ENCODE peak calls at places on chromosomes 7 and 10, in six cellular contexts. E, K, T, B, Z and I are unnamed samples. For H3K27me3 and H3K4me1, the result is how much of the 10 kb centered on the place peaks cover.

GRCh38 chr7:833601-834258 is 1.5 kb downstream of the SUN1 start:
- DNase-seq in B (no peak), Z (peak), K (no peak), E (no peak), T (no peak), I (no peak)

GRCh38 chr7:24715661-24716479 is 41.4 kb downstream of the GSDME start:
- DNase-seq in T (no peak), Z (peak), E (no peak), B (no peak), K (no peak), I (no peak)

GRCh38 chr10:2680802-2681201 is 386.5 kb upstream of the PFKP start:
- DNase-seq in E (no peak), T (no peak), B (no peak), K (no peak), Z (no peak), I (no peak)

GRCh38 chr7:74042746-74043522 is 15.0 kb downstream of the ELN start:
- DNase-seq in E (no peak), T (no peak), Z (no peak), K (no peak), B (no peak), I (peak)

GRCh38 chr7:15729746-15730145 is 43.3 kb upstream of the MEOX2 start:
- DNase-seq in E (no peak), K (no peak), T (no peak), Z (no peak), B (no peak), I (no peak)

GRCh38 chr7:47772492-47772891 is 175.8 kb downstream of the PKD1L1 start:
- DNase-seq in E (no peak), T (no peak), Z (no peak), K (no peak), B (no peak), I (no peak)

GRCh38 chr10:12777840-12778585 is 223.5 kb downstream of the CCDC3 start:
- DNase-seq in T (no peak), B (no peak), K (no peak), Z (no peak), E (no peak), I (no peak)

GRCh38 chr10:115844592-115844991 is 428.4 kb downstream of the GFRA1 start:
- DNase-seq in B (no peak), T (no peak), Z (peak), E (no peak), K (no peak), I (no peak)

GRCh38 chr10:50648935-50649227 is 25.1 kb upstream of the SGMS1 start:
- DNase-seq in T (no peak), B (no peak), K (no peak), Z (no peak), E (no peak), I (no peak)

GRCh38 chr7:81833401-81833800 is 63.6 kb upstream of the HGF start:
- DNase-seq in K (no peak), E (no peak), T (no peak), B (no peak), Z (peak), I (no peak)

GRCh38 chr10:509361-510102 is 179.9 kb downstream of the DIP2C start:
- DNase-seq in B (no peak), T (no peak), Z (no peak), E (no peak), K (no peak), I (peak)

GRCh38 chr7:129514683-129515082 is 12.4 kb downstream of the SMKR1 start:
- DNase-seq in T (no peak), E (no peak), B (peak), K (no peak), Z (no peak), I (no peak)

GRCh38 chr10:5603848-5604170 is 62.6 kb downstream of the ASB13 start:
- DNase-seq in T (no peak), E (no peak), Z (no peak), B (peak), K (no peak), I (no peak)

GRCh38 chr7:147300293-147300692 is 1183.7 kb downstream of the CNTNAP2 start:
- DNase-seq in T (no peak), Z (no peak), K (no peak), B (no peak), E (no peak), I (no peak)

GRCh38 chr10:27743736-27744477 is 1.7 kb downstream of the MKX start:
- DNase-seq in Z (peak), K (no peak), E (no peak), T (no peak), B (no peak), I (peak)

GRCh38 chr10:100739516-100740368 is 5.6 kb upstream of the PAX2 start:
- DNase-seq in Z (no peak), E (no peak), T (no peak), B (no peak), K (no peak), I (peak)

GRCh38 chr10:61729596-61729995 is 66.9 kb downstream of the CABCOCO1 start:
- DNase-seq in K (no peak), E (no peak), B (no peak), Z (no peak), T (no peak), I (no peak)

GRCh38 chr10:61733358-61733940 is 70.7 kb downstream of the CABCOCO1 start:
- DNase-seq in Z (peak), B (no peak), K (no peak), E (no peak), T (no peak), I (no peak)

GRCh38 chr10:61731638-61732037 is 68.9 kb downstream of the CABCOCO1 start:
- DNase-seq in E (no peak), Z (no peak), T (no peak), B (no peak), K (no peak), I (no peak)

GRCh38 chr10:61732635-61733278 is 70.0 kb downstream of the CABCOCO1 start:
- DNase-seq in B (no peak), T (no peak), K (no peak), Z (no peak), E (no peak), I (no peak)

DNA sequence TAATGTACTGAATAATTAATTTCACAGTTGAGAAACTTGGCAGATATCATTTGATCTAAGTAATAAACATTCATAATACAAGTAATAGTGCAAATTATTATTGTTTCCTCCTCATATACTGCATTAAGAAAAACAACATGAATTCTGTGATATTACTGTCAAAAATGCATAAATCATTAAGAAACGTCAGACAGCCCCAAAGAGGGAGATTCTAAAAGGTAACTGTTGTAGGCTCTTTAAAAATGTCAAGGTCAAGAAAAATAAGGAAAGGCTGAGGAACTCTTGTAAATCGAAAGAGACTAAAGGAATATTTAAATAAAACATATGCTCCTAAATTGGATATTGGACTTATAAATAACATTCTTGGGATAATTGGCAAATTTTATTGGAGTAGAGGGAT is 67.9 kb downstream of the CABCOCO1 start:
- DNase-seq in Z (no peak), T (no peak), B (no peak), E (no peak), K (no peak), I (no peak)
- H3K27me3 ChIP-seq in Z (under half), T (under half), B (under half), E (under half), K (under half), I (under half)

DNA sequence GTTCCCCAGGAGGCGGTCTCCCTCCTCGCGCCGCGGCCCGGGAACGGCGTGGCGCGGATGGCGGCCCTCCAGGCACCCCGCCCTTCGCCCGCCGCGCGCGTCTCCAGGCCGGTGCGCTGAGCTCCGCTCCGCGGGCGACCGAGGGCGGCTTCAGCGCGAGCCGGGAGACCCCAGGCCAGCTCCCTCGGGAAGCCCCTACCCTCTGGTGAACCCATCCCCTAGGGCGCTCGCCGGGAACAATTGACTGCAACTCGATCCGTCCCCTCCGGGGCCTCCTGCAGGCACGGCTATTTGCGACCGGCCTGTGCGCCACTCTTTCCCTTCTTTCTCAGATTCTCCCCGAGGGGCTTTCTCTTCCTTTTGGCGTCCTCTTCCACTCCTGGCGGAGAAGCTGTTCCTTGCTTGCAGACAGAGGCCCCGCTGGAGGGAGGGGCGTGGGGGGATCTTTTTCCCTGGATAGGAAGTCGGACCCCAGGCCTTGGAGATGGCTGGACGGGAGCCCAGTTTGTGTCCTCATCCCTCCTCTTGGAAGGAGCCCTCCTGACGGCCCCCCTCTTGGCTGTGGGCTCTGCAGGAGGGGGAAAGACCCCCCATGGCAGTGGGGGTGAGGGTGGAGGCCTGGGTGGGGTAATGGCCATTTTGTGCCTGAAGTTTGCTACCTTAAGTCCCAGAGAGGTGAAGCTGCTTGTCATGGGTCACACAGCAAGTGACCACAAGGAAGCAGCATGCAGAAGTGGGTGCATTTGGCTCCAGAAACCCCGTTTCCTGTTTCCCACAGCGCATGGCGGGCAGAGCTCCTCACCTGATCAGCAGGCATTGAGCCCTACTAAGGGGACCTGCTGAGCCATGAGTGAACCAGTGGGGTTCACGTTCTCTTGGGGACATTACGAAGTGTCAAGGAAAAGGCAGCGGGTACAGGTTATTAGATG is 171.2 kb upstream of the TNRC18 start:
- DNase-seq in Z (peak), B (no peak), T (no peak), E (no peak), K (no peak), I (no peak)
- H3K4me1 ChIP-seq in Z (half or more), B (half or more), T (half or more), E (under half), K (under half), I (under half)

GRCh38 chr7:132666786-132667185 is 90.5 kb upstream of the PLXNA4 start:
- DNase-seq in B (no peak), K (no peak), Z (peak), E (no peak), T (peak), I (no peak)
- H3K27me3 ChIP-seq in B (under half), K (under half), Z (under half), E (under half), T (under half), I (under half)

GRCh38 chr10:72002354-72003295 is 38.4 kb downstream of the CHST3 start:
- DNase-seq in B (no peak), Z (no peak), T (no peak), E (no peak), K (no peak), I (no peak)
- H3K4me1 ChIP-seq in B (under half), Z (under half), T (under half), E (under half), K (under half), I (under half)

GRCh38 chr10:118506835-118507234 is 88.6 kb downstream of the PRLHR start:
- DNase-seq in T (no peak), K (no peak), B (no peak), Z (no peak), E (no peak), I (no peak)
- H3K27me3 ChIP-seq in T (under half), K (under half), B (under half), Z (under half), E (under half), I (under half)

GRCh38 chr10:32946108-32946507 is 11.9 kb downstream of the ITGB1 start:
- DNase-seq in T (peak), Z (no peak), E (no peak), K (no peak), B (no peak), I (no peak)
- H3K4me1 ChIP-seq in T (under half), Z (under half), E (under half), K (under half), B (half or more), I (under half)

GRCh38 chr7:27173412-27174076 is 576 bp downstream of the HOXA10 start:
- DNase-seq in K (peak), Z (peak), T (no peak), B (peak), E (no peak), I (no peak)
- H3K27me3 ChIP-seq in K (half or more), Z (under half), T (under half), B (half or more), E (half or more), I (under half)

GRCh38 chr10:14556285-14556956 is 218.3 kb downstream of the FAM107B start:
- DNase-seq in Z (no peak), T (no peak), K (no peak), E (no peak), B (peak), I (no peak)

GRCh38 chr10:14554843-14555205 is 219.9 kb downstream of the FAM107B start:
- DNase-seq in T (peak), E (no peak), B (no peak), K (no peak), Z (no peak), I (no peak)

GRCh38 chr10:14555806-14556205 is 218.9 kb downstream of the FAM107B start:
- DNase-seq in Z (no peak), E (no peak), T (no peak), K (no peak), B (no peak), I (no peak)

GRCh38 chr10:14553434-14553833 is 221.3 kb downstream of the FAM107B start:
- DNase-seq in K (peak), Z (peak), E (no peak), T (no peak), B (no peak), I (no peak)

GRCh38 chr10:14554091-14554842 is 220.4 kb downstream of the FAM107B start:
- DNase-seq in Z (no peak), K (peak), T (peak), B (no peak), E (no peak), I (peak)
- H3K4me1 ChIP-seq in Z (under half), K (half or more), T (half or more), B (half or more), E (half or more), I (half or more)

GRCh38 chr10:99450624-99451498 is 20.4 kb upstream of the GOT1 start:
- DNase-seq in E (no peak), B (no peak), K (no peak), Z (peak), T (no peak), I (no peak)
- H3K27me3 ChIP-seq in E (under half), B (under half), K (under half), Z (half or more), T (under half), I (under half)

GRCh38 chr10:125120046-125120710 is 40.2 kb downstream of the CTBP2 start:
- DNase-seq in T (no peak), K (no peak), E (no peak), B (no peak), Z (peak), I (no peak)

GRCh38 chr10:125123363-125124113 is 36.8 kb downstream of the CTBP2 start:
- DNase-seq in B (peak), E (no peak), Z (peak), K (peak), T (peak), I (peak)

GRCh38 chr10:125122566-125122965 is 37.8 kb downstream of the CTBP2 start:
- DNase-seq in E (no peak), B (no peak), T (no peak), Z (no peak), K (no peak), I (no peak)

GRCh38 chr10:125118701-125119100 is 41.7 kb downstream of the CTBP2 start:
- DNase-seq in E (no peak), K (no peak), B (no peak), Z (no peak), T (no peak), I (no peak)

GRCh38 chr10:125121003-125121402 is 39.4 kb downstream of the CTBP2 start:
- DNase-seq in Z (no peak), B (no peak), K (no peak), T (peak), E (no peak), I (peak)
- H3K4me1 ChIP-seq in Z (under half), B (half or more), K (under half), T (under half), E (under half), I (half or more)